ENCODE peak calls at places on chromosome 20, in seven cellular contexts. J is body of pancreas; V is stimulated activated CD4-positive, alpha-beta T cell treated with anti-CD3 and anti-CD28 coated beads, Interleukin-4, amount 100 ng/mL, for 48 hours; W is activated CD4-positive, alpha-beta T cell treated with anti-CD3 and anti-CD28 coated beads, Interleukin-2, amount 10 ng/mL, durations not matched to agents 7 days and 5 days; U is astrocyte; R is frontal cortex; G is RPMI8226. E is an unnamed sample.
A peak's percentile ranks its signal among the peaks of the same experiment; 100 is the strongest.

GRCh38 chr20:54197621-54198604 is 10.0 kb upstream of the PFDN4 start:
- DNase-seq in U (no peak), W (no peak), R (no peak), G (peak; percentile 34), J (no peak), V (no peak), E (no peak)

GRCh38 chr20:39269031-39269461 is 306.9 kb downstream of the DHX35 start:
- DNase-seq in U (no peak), W (peak; percentile 43), J (peak; percentile 39), V (peak; percentile 23), G (peak; percentile 50), R (peak; percentile 40), E (peak; percentile 58)

GRCh38 chr20:2767768-2768631 is 32.4 kb downstream of the CPXM1 start:
- DNase-seq in U (peak; percentile 57), W (no peak), R (no peak), G (no peak), V (no peak), J (peak; percentile 93), E (no peak)

GRCh38 chr20:58310291-58310782 is 822 bp downstream of the RAB22A start:
- DNase-seq in G (peak; percentile 33), U (peak; percentile 8), W (no peak), R (no peak), V (no peak), J (no peak), E (no peak)

GRCh38 chr20:3229158-3229557 is 9.8 kb downstream of the SLC4A11 start:
- DNase-seq in J (no peak), G (no peak), U (no peak), W (no peak), R (no peak), V (no peak), E (no peak)

GRCh38 chr20:58112017-58112781 is 116.3 kb downstream of the ANKRD60 start:
- DNase-seq in W (no peak), V (no peak), U (peak; percentile 82), G (no peak), J (peak; percentile 7), R (no peak), E (no peak)

GRCh38 chr20:9311132-9311531 is 203.3 kb upstream of the LAMP5 start:
- DNase-seq in W (no peak), J (no peak), V (no peak), U (peak; percentile 15), R (no peak), G (no peak), E (no peak)

GRCh38 chr20:46049190-46049589 is 20.2 kb downstream of the SLC12A5 start:
- DNase-seq in J (no peak), V (no peak), G (no peak), W (no peak), R (no peak), U (no peak), E (no peak)

GRCh38 chr20:57260065-57260958 is 6.1 kb downstream of the BMP7 start:
- DNase-seq in V (no peak), R (no peak), J (no peak), U (no peak), G (no peak), W (no peak), E (no peak)

GRCh38 chr20:23116301-23117089 is 30.4 kb upstream of the CD93 start:
- DNase-seq in J (no peak), W (no peak), G (no peak), U (no peak), V (no peak), R (no peak), E (no peak)

GRCh38 chr20:48456361-48457184 is 371.2 kb downstream of the PREX1 start:
- DNase-seq in U (no peak), J (no peak), G (no peak), R (no peak), V (no peak), W (no peak), E (no peak)

GRCh38 chr20:23002276-23002675 is 32.8 kb upstream of the SSTR4 start:
- DNase-seq in J (no peak), G (no peak), R (no peak), V (no peak), U (no peak), W (no peak), E (no peak)

GRCh38 chr20:37627060-37627766 is 66.6 kb upstream of the CTNNBL1 start:
- DNase-seq in G (peak; percentile 76), U (peak; percentile 34), W (peak; percentile 55), V (peak; percentile 14), J (peak; percentile 4), R (no peak), E (peak; percentile 66)

GRCh38 chr20:1377984-1378742 is 14.7 kb downstream of the FKBP1A start:
- DNase-seq in W (no peak), J (no peak), V (no peak), G (no peak), U (peak; percentile 73), R (no peak), E (no peak)

GRCh38 chr20:38450412-38450975 is 15.4 kb upstream of the SNHG17 start:
- DNase-seq in U (peak; percentile 78), R (no peak), W (no peak), G (no peak), J (no peak), V (no peak), E (no peak)

GRCh38 chr20:35856866-35857265 is 85.1 kb downstream of the PHF20 start:
- DNase-seq in W (no peak), V (no peak), R (no peak), J (no peak), G (no peak), U (no peak), E (no peak)

GRCh38 chr20:63336232-63336752 is 24.9 kb downstream of the CHRNA4 start:
- DNase-seq in U (no peak), W (no peak), G (no peak), J (no peak), R (no peak), V (no peak), E (no peak)

GRCh38 chr20:54848984-54849538 is 373.7 kb downstream of the DOK5 start:
- DNase-seq in J (no peak), W (no peak), V (no peak), U (no peak), G (no peak), R (no peak), E (no peak)

GRCh38 chr20:44092551-44093248 is 94.3 kb downstream of the JPH2 start:
- DNase-seq in U (peak; percentile 20), R (no peak), W (peak; percentile 59), V (no peak), J (no peak), G (peak; percentile 65), E (peak; percentile 54)

GRCh38 chr20:32509639-32510066 is 75.5 kb downstream of the NOL4L start:
- DNase-seq in J (no peak), W (peak; percentile 77), V (no peak), R (no peak), G (peak; percentile 44), U (no peak), E (no peak)

GRCh38 chr20:62897666-62898065 is 28.6 kb downstream of the DIDO1 start:
- DNase-seq in R (no peak), J (no peak), W (no peak), G (no peak), V (no peak), U (no peak), E (no peak)

GRCh38 chr20:49230575-49231211 is 11.5 kb downstream of the DDX27 start:
- DNase-seq in J (peak; percentile 32), W (no peak), R (no peak), U (no peak), G (no peak), V (no peak), E (no peak)

GRCh38 chr20:8454137-8454712 is 322.2 kb downstream of the PLCB1 start:
- DNase-seq in J (peak; percentile 26), R (no peak), V (peak; percentile 6), W (no peak), G (peak; percentile 15), U (peak; percentile 93), E (peak; percentile 22)

GRCh38 chr20:32804817-32805216 is 14.9 kb upstream of the MAPRE1 start:
- DNase-seq in R (no peak), V (no peak), W (no peak), G (no peak), J (no peak), U (no peak), E (no peak)

GRCh38 chr20:31967830-31968249 is at the start of gene XKR7:
- DNase-seq in V (no peak), G (no peak), J (peak; percentile 5), U (no peak), R (peak; percentile 55), W (peak; percentile 32), E (no peak)

GRCh38 chr20:39429716-39430115 is 467.6 kb downstream of the DHX35 start:
- DNase-seq in J (peak; percentile 3), V (no peak), W (no peak), U (no peak), G (no peak), R (peak; percentile 4), E (peak; percentile 20)

GRCh38 chr20:47540443-47541354 is 39.0 kb downstream of the NCOA3 start:
- DNase-seq in W (no peak), V (no peak), G (peak; percentile 40), U (no peak), J (no peak), R (peak; percentile 24), E (no peak)

GRCh38 chr20:63342561-63343459 is 18.3 kb downstream of the CHRNA4 start:
- DNase-seq in V (no peak), G (peak; percentile 47), R (no peak), W (no peak), U (no peak), J (no peak), E (no peak)

GRCh38 chr20:56657879-56658278 is 28.8 kb downstream of the TFAP2C start:
- DNase-seq in J (no peak), U (no peak), V (no peak), G (no peak), W (no peak), R (no peak), E (no peak)

E was measured in testis.